ENCODE peak calls at places on chromosomes 7 and 10, in nine cellular contexts. G is ovary, T is right lobe of liver, H is breast epithelium, U is A549, Y is body of pancreas, N is heart left ventricle, Q is HepG2, D is HCT116. S is an unnamed sample.
A peak's percentile ranks its signal among the peaks of the same experiment; 100 is the strongest.

GRCh38 chr10:50447691-50448090 is 176.1 kb downstream of the SGMS1 start:
- DNase-seq in G (no peak), T (no peak), H (no peak), U (no peak), Y (no peak), N (no peak), Q (no peak), D (no peak), S (no peak)

GRCh38 chr10:2111936-2112335 is 374.6 kb upstream of the ADARB2 start:
- DNase-seq in G (no peak), T (no peak), H (no peak), U (peak; percentile 5), Y (no peak), N (no peak), Q (peak; percentile 25), D (no peak), S (no peak)

GRCh38 chr10:2392145-2392812 is 655.0 kb upstream of the ADARB2 start:
- DNase-seq in G (no peak), T (no peak), H (no peak), U (no peak), Y (no peak), N (no peak), Q (no peak), D (no peak), S (no peak)

GRCh38 chr7:27184342-27185012 is 555 bp downstream of the HOXA11 start:
- DNase-seq in G (no peak), T (peak; percentile 38), H (peak; percentile 51), U (peak; percentile 51), Y (no peak), N (no peak), Q (no peak), D (no peak), S (peak; percentile 85)

GRCh38 chr10:94232711-94233383 is 129.9 kb downstream of the NOC3L start:
- DNase-seq in G (no peak), T (peak; percentile 74), H (no peak), U (no peak), Y (peak; percentile 19), N (no peak), Q (peak; percentile 25), D (no peak), S (no peak)

GRCh38 chr7:145105561-145105960 is 269.7 kb upstream of the TPK1 start:
- DNase-seq in G (no peak), T (no peak), H (no peak), U (no peak), Y (no peak), N (no peak), Q (no peak), D (no peak), S (no peak)

GRCh38 chr10:58511765-58512469 is 755 bp upstream of the BICC1 start:
- DNase-seq in G (peak; percentile 39), T (no peak), H (no peak), U (peak; percentile 17), Y (peak; percentile 25), N (peak; percentile 16), Q (peak; percentile 59), D (no peak), S (no peak)

GRCh38 chr10:61390841-61391240 is 62.3 kb downstream of the TMEM26 start:
- DNase-seq in G (no peak), T (no peak), H (no peak), U (no peak), Y (no peak), N (no peak), Q (no peak), D (no peak), S (no peak)

GRCh38 chr10:47438857-47439474 is 44.9 kb downstream of the ANXA8 start:
- DNase-seq in G (no peak), T (peak; percentile 70), H (peak; percentile 57), U (peak; percentile 77), Y (peak; percentile 79), N (no peak), Q (peak; percentile 67), D (peak; percentile 62), S (no peak)

GRCh38 chr7:81857385-81857784 is 87.5 kb upstream of the HGF start:
- DNase-seq in G (no peak), T (no peak), H (no peak), U (peak; percentile 3), Y (no peak), N (no peak), Q (no peak), D (no peak), S (no peak)

GRCh38 chr10:34768261-34768971 is 46.7 kb downstream of the PARD3 start:
- DNase-seq in G (peak; percentile 29), T (peak; percentile 95), H (peak; percentile 81), U (peak; percentile 43), Y (peak; percentile 88), N (peak; percentile 72), Q (no peak), D (no peak), S (peak; percentile 91)

DNA sequence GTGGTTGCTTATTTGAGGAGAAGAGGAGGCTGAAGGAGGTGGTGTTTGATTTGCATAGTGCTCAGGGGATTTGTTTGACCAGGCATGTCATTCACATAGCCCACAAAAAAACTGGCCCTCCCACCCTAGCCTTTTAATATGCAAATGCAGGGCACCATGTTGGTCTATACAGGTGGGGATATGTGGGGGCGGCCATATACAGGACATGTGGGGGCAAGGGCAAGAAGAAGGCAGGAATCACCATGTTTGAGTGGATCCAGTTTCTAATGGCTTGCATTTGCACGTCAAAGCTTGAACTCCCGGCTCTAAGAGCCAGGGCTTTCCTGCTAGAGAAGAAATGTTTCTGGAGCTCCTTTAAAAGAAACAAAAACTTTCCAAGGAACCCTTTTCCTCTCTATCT is 541.0 kb downstream of the ZWINT start:
- DNase-seq in G (no peak), T (no peak), H (no peak), U (no peak), Y (no peak), N (no peak), Q (no peak), D (no peak), S (no peak)
- TF ChIP-seq POLR2A in G (no peak), T (no peak), H (no peak), U (no peak), Y (no peak), N (no peak), Q (no peak), D (no peak), S (no peak)

DNA sequence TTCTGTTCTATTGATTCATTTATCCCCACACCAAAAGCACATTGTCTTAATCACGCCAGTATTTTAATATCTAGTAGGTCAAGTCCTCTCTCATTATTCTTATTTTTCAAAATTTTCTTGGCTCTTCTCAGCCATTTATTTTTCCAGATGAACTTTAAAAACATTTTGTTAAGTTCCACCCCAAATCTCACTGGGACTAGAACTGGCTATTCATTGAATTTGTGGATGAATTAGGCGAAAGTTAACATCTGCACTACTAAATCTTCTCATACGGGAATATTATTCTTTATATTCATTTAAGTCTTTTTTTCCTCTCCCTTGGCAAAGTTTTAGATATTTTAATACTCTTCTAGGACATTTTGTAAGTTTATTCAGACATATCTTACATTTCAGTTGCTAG is 295.2 kb upstream of the MGMT start:
- DNase-seq in G (no peak), T (no peak), H (no peak), U (no peak), Y (no peak), N (no peak), Q (no peak), D (no peak), S (no peak)
- H3K27ac ChIP-seq in G (no peak overlapping the region), T (no peak overlapping the region), H (no peak overlapping the region), U (no peak overlapping the region), Y (no peak overlapping the region), N (no peak overlapping the region), Q (no peak overlapping the region), D (no peak overlapping the region), S (no peak overlapping the region)

GRCh38 chr7:101133621-101134398 is 6.9 kb downstream of the SERPINE1 start:
- DNase-seq in G (peak; percentile 30), T (no peak), H (no peak), U (no peak), Y (no peak), N (no peak), Q (no peak), D (no peak), S (no peak)
- TF ChIP-seq POLR2A in G (no peak), T (peak; percentile 23), H (no peak), U (no peak), Y (no peak), N (no peak), Q (no peak), D (no peak), S (no peak)

DNA sequence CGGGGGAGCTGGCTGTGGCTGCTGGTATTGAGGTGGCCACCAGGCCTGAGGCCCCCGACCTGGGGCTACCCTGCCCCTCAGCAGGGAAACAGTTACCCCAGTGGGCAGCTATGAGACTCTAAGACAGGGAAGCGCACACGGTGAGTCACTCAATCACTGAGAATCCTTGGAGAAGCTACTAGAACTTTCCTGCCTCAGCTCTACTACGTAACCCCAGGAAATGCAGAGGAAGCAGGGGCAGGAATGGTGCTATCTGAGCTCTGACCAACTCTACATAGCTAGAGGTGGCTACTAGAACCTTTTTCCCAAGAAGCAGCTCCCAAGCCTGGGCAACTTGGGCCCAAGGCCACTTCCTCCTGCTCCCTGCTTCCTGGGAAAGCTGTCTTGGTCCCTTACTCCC is 11.8 kb downstream of the DNAJB12 start:
- DNase-seq in G (no peak), T (no peak), H (no peak), U (no peak), Y (no peak), N (no peak), Q (no peak), D (no peak), S (no peak)
- H3K27ac ChIP-seq in G (no peak overlapping the region), T (no peak overlapping the region), H (no peak overlapping the region), U (no peak overlapping the region), Y (no peak overlapping the region), N (no peak overlapping the region), Q (no peak overlapping the region), D (no peak overlapping the region), S (no peak overlapping the region)

DNA sequence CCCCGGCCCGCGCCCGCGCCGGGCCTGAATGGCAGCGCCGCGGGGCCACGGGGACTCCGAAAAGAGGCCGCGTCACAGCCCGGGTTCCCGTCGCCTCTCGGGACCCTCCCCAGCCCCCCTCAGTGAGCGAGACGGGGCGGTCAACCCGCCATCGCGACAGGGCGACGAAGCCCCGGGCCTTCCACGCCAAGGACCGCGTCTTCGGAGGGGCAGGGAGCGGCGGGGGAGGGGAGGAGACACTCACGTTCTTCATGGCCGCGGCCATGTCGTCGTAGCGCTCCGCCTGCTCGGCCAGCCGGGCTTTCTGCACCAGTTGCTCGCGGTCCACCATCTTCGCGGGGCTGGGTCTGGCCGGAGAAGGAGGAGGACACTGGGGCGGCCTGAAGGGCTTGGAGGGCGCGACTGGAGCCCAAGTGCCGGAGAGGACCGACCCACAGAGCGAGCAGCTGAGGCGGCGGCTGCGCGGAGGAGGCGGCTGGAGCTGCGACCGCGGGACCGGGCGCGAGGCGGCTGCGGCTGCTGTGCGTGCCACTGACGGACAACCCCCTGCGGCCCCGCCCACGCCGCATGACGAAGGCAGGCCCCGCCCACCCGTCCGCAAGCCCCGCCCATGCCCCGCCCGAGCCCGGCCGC is at the start of gene YWHAG:
- DNase-seq in G (peak; percentile 91), T (peak; percentile 94), H (peak; percentile 92), U (peak; percentile 93), Y (peak; percentile 91), N (peak; percentile 90), Q (peak; percentile 57), D (peak; percentile 59), S (peak; percentile 95)
- TF ChIP-seq POLR2A in G (peak; percentile 99), T (peak; percentile 100), H (peak; percentile 93), U (peak; percentile 99), Y (peak; percentile 99), N (peak; percentile 100), Q (peak; percentile 98), D (peak; percentile 97), S (peak; percentile 97)

GRCh38 chr7:113060100-113060499 is 26.5 kb downstream of the GPR85 start:
- DNase-seq in G (no peak), T (no peak), H (no peak), U (no peak), Y (no peak), N (no peak), Q (no peak), D (no peak), S (no peak)

GRCh38 chr7:113062499-113062898 is 24.1 kb downstream of the GPR85 start:
- DNase-seq in G (no peak), T (no peak), H (no peak), U (no peak), Y (no peak), N (no peak), Q (no peak), D (no peak), S (no peak)
- H3K27ac ChIP-seq in G (no peak overlapping the region), T (no peak overlapping the region), H (no peak overlapping the region), U (no peak overlapping the region), Y (no peak overlapping the region), N (no peak overlapping the region), Q (no peak overlapping the region), D (no peak overlapping the region), S (no peak overlapping the region)

S was measured in sigmoid colon.